ENCODE peak calls at places on chromosomes 5 and 9, in seven cellular contexts. A is stomach; I is left colon; U is activated T-helper 1 cell treated with anti-CD3 and anti-CD28 coated beads, Interleukin-12 subunit alpha, Interleukin-12 subunit beta, Interleukin-2, Interleukin-4 antibody, amounts not matched to agents 30 ng/mL and 10 ng/mL and 1 ng/mL, durations not matched to agents 14 hours and 24 hours and 36 hours; X is NCI-H1417 treated with DMSO at 0.1 percent for 48 hours; Y is AG10803; P is aorta. R is an unnamed sample.

GRCh38 chr5:43484049-43484849 is 584 bp upstream of the TMEM267 start:
- DNase-seq in Y (peak), U (peak), A (peak), I (peak), P (peak), X (peak), R (peak)

GRCh38 chr9:9747787-9748186 is 865.0 kb downstream of the PTPRD start:
- DNase-seq in A (no peak), Y (no peak), X (no peak), P (no peak), I (no peak), U (no peak), R (no peak)

GRCh38 chr9:93209576-93210323 is 25.8 kb downstream of the WNK2 start:
- DNase-seq in X (no peak), P (peak), I (no peak), Y (no peak), U (no peak), A (no peak), R (no peak)

GRCh38 chr9:129166962-129167557 is 11.0 kb downstream of the IER5L start:
- DNase-seq in U (no peak), A (peak), X (peak), I (peak), Y (peak), P (peak), R (no peak)

GRCh38 chr5:151156732-151157402 is 712 bp downstream of the ANXA6 start:
- DNase-seq in I (no peak), U (no peak), P (no peak), X (no peak), A (no peak), Y (peak), R (no peak)

GRCh38 chr9:90637626-90638025 is 5.0 kb downstream of the DIRAS2 start:
- DNase-seq in P (no peak), A (no peak), I (no peak), X (no peak), U (no peak), Y (no peak), R (no peak)

GRCh38 chr5:143229896-143230675 is 173.4 kb downstream of the NR3C1 start:
- DNase-seq in P (no peak), U (peak), Y (peak), X (no peak), I (no peak), A (no peak), R (peak)

GRCh38 chr5:169861433-169861832 is 118.9 kb downstream of the INSYN2B start:
- DNase-seq in Y (no peak), P (no peak), X (no peak), U (no peak), A (no peak), I (no peak), R (no peak)

GRCh38 chr5:124701873-124702272 is 44.6 kb downstream of the ZNF608 start:
- DNase-seq in I (no peak), Y (no peak), U (no peak), P (no peak), X (no peak), A (no peak), R (no peak)

GRCh38 chr5:135715267-135716050 is 119.0 kb upstream of the SLC25A48 start:
- DNase-seq in U (no peak), A (no peak), Y (no peak), I (no peak), P (no peak), X (no peak), R (no peak)

GRCh38 chr9:35342221-35342620 is 147.7 kb upstream of the RUSC2 start:
- DNase-seq in A (no peak), I (no peak), Y (peak), P (no peak), U (no peak), X (no peak), R (no peak)

GRCh38 chr5:10607023-10607665 is 43.3 kb downstream of the ANKRD33B start:
- DNase-seq in I (no peak), U (no peak), X (no peak), P (no peak), A (no peak), Y (no peak), R (no peak)

R was measured in natural killer cell treated with Interleukin-12 subunit alpha and Interleukin-12 subunit beta and Interleukin-15 and Interleukin-18, amount 100 ng/mL, for 72 hours.